ENCODE peak calls at places on chromosomes 1 and 21, in eight cellular contexts. W, O, Y, X, A, K, P and H are unnamed samples.

GRCh38 chr21:42056468-42056867 is 14.6 kb upstream of the UMODL1 start:
- DNase-seq in W (no peak), O (no peak), Y (no peak), X (no peak), A (no peak), K (no peak), P (no peak), H (no peak)

GRCh38 chr1:93143729-93144229 is 36.4 kb downstream of the TMED5 start:
- DNase-seq in W (no peak), O (no peak), Y (no peak), X (no peak), A (no peak), K (no peak), P (no peak), H (no peak)

GRCh38 chr1:84255586-84255985 is 45.9 kb upstream of the SAMD13 start:
- DNase-seq in W (no peak), O (no peak), Y (no peak), X (no peak), A (no peak), K (no peak), P (no peak), H (no peak)

GRCh38 chr1:1489231-1489630 is 17.7 kb downstream of the ATAD3B start:
- DNase-seq in W (no peak), O (no peak), Y (no peak), X (no peak), A (no peak), K (no peak), P (no peak), H (no peak)

GRCh38 chr1:21909787-21910503 is 27.2 kb downstream of the HSPG2 start:
- DNase-seq in W (peak), O (peak), Y (peak), X (peak), A (peak), K (no peak), P (peak), H (no peak)

GRCh38 chr1:225146478-225146877 is 217.0 kb downstream of the DNAH14 start:
- DNase-seq in W (no peak), O (no peak), Y (no peak), X (no peak), A (no peak), K (no peak), P (no peak), H (no peak)

GRCh38 chr1:70336050-70336449 is 18.5 kb downstream of the ANKRD13C start:
- DNase-seq in W (no peak), O (no peak), Y (no peak), X (no peak), A (no peak), K (no peak), P (no peak), H (no peak)

GRCh38 chr1:209823143-209824041 is 4.4 kb upstream of the UTP25 start:
- DNase-seq in W (peak), O (no peak), Y (peak), X (no peak), A (no peak), K (peak), P (no peak), H (no peak)

GRCh38 chr1:66758247-66758755 is 6.0 kb downstream of the DYNLT5 start:
- DNase-seq in W (no peak), O (no peak), Y (peak), X (peak), A (no peak), K (no peak), P (no peak), H (no peak)

GRCh38 chr1:27488523-27489138 is 1.3 kb downstream of the WASF2 start:
- DNase-seq in W (peak), O (peak), Y (peak), X (no peak), A (peak), K (no peak), P (no peak), H (no peak)

GRCh38 chr1:86335906-86336305 is 60.2 kb downstream of the ODF2L start:
- DNase-seq in W (no peak), O (no peak), Y (no peak), X (no peak), A (no peak), K (no peak), P (no peak), H (no peak)

GRCh38 chr1:1225238-1225845 is 6.5 kb downstream of the SDF4 start:
- DNase-seq in W (no peak), O (no peak), Y (no peak), X (no peak), A (no peak), K (no peak), P (no peak), H (no peak)

GRCh38 chr1:205580140-205580922 is 51.5 kb downstream of the ELK4 start:
- DNase-seq in W (no peak), O (no peak), Y (no peak), X (no peak), A (peak), K (no peak), P (no peak), H (no peak)

GRCh38 chr1:194233069-194233468 is 1046.7 kb upstream of the B3GALT2 start:
- DNase-seq in W (no peak), O (no peak), Y (no peak), X (no peak), A (no peak), K (no peak), P (no peak), H (no peak)

GRCh38 chr1:3807769-3808168 is 11.5 kb upstream of the LRRC47 start:
- DNase-seq in W (no peak), O (no peak), Y (no peak), X (no peak), A (no peak), K (no peak), P (no peak), H (no peak)

GRCh38 chr21:33419538-33420123 is 16.4 kb downstream of the IFNGR2 start:
- DNase-seq in W (peak), O (peak), Y (peak), X (no peak), A (peak), K (no peak), P (no peak), H (no peak)

GRCh38 chr1:109847251-109847650 is 63.4 kb upstream of the CSF1 start:
- DNase-seq in W (no peak), O (no peak), Y (no peak), X (no peak), A (no peak), K (no peak), P (no peak), H (no peak)

GRCh38 chr1:232767381-232768074 is 37.7 kb upstream of the MAP10 start:
- DNase-seq in W (peak), O (peak), Y (peak), X (no peak), A (peak), K (peak), P (no peak), H (peak)

GRCh38 chr21:45432575-45433255 is 27.8 kb downstream of the COL18A1 start:
- DNase-seq in W (peak), O (no peak), Y (peak), X (no peak), A (no peak), K (no peak), P (no peak), H (no peak)

GRCh38 chr1:7650801-7651200 is 120.3 kb upstream of the VAMP3 start:
- DNase-seq in W (no peak), O (no peak), Y (no peak), X (no peak), A (no peak), K (no peak), P (no peak), H (no peak)

GRCh38 chr21:37474342-37474741 is 107.8 kb downstream of the DYRK1A start:
- DNase-seq in W (no peak), O (no peak), Y (no peak), X (no peak), A (no peak), K (no peak), P (no peak), H (no peak)

DNA sequence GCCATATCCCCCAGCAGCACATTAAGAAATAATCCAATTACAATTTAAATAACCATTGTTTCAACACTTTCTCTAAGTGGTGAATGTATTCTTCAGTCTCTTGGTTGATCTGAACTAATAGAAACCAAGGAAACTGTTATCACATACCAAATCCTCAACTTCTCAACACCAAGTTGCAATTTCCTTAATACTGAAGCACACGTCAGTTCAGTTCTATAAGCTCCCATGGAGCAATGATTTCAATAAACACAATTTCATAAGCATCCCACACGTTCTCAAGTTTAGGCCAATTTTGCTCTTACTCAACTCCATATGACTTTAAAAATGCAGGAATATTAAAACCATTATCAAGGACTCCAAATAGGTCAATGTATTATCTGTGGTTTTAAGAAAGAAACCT is 5.8 kb upstream of the ERG start:
- DNase-seq in W (no peak), O (no peak), Y (peak), X (no peak), A (no peak), K (no peak), P (no peak), H (no peak)
- H3K4me3 ChIP-seq in W (no peak), O (peak), Y (peak), X (peak), A (no peak), K (no peak), P (no peak), H (no peak)

GRCh38 chr1:23555949-23556640 is 3.2 kb downstream of the ID3 start:
- DNase-seq in W (peak), O (no peak), Y (peak), X (no peak), A (no peak), K (no peak), P (peak), H (peak)

GRCh38 chr1:23553896-23554480 is 5.3 kb downstream of the ID3 start:
- DNase-seq in W (no peak), O (no peak), Y (no peak), X (no peak), A (no peak), K (no peak), P (no peak), H (no peak)

GRCh38 chr1:23556661-23557470 is 2.4 kb downstream of the ID3 start:
- DNase-seq in W (peak), O (no peak), Y (peak), X (no peak), A (no peak), K (no peak), P (peak), H (peak)

GRCh38 chr1:23554481-23555224 is 4.6 kb downstream of the ID3 start:
- DNase-seq in W (peak), O (peak), Y (peak), X (peak), A (peak), K (no peak), P (peak), H (no peak)

GRCh38 chr1:23555225-23555801 is 4.0 kb downstream of the ID3 start:
- DNase-seq in W (peak), O (peak), Y (peak), X (peak), A (no peak), K (no peak), P (no peak), H (no peak)
- TF ChIP-seq CTCF in W (no peak), O (no peak), Y (no peak), X (no peak), A (no peak), K (no peak), P (no peak), H (no peak)

DNA sequence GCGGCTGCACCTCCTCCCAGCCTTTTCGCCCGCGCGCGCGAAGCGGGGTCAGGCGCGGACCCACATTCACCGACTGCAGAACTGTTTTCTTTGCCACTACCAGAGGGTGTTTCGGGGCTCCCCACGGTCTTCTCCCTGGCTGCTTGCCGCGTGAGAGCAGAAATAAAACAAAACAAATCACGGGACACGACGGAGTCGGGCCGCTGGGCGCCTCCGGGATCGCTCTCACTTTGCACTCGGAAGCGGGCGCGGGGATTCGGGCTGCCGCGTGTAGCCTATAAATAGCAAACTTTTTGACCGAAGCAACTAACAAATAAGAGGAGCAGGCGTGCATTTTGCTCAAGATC is 412.3 kb upstream of the ESRRG start:
- DNase-seq in W (peak), O (no peak), Y (no peak), X (no peak), A (no peak), K (no peak), P (no peak), H (no peak)
- H3K4me3 ChIP-seq in W (peak), O (peak), Y (peak), X (peak), A (peak), K (peak), P (no peak), H (peak)

DNA sequence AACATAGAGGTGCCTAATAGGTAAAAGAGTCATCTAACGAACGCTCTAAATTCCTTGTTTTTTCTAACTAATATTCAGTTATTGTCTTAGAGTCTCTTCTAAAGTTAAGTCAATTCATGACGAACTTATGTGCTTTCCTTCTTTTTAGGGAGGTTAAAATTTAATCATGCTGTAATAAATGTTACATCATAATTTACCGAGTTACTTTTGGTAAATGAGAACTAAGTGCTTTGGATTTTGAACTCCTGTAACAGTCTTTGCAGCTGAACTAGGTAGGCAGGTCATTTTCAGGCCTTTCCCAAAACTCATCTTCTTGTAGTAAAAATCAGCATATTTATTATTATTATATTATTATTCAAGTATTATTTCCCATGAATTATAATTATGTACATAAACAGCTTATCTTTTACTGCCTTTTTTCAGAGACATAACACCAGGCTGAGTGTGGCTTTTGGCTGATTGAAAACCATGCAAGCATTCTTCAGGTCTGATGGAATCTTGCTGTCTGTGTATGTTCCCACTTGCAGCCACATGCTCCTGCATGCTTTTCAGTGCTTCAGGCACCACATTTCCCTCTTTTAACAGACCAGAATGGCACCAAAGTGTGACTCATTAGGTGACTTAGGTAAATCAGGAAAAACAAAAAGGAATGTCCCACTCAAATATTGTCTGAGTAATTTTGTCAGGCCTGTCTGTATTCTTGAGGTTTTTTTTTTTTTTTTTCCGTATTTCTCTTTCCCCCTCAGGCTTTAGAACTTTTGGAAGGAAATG is 81.0 kb upstream of the CD55 start:
- DNase-seq in W (peak), O (no peak), Y (no peak), X (no peak), A (no peak), K (no peak), P (no peak), H (no peak)
- TF ChIP-seq CTCF in W (no peak), O (no peak), Y (no peak), X (no peak), A (no peak), K (no peak), P (no peak), H (no peak)

DNA sequence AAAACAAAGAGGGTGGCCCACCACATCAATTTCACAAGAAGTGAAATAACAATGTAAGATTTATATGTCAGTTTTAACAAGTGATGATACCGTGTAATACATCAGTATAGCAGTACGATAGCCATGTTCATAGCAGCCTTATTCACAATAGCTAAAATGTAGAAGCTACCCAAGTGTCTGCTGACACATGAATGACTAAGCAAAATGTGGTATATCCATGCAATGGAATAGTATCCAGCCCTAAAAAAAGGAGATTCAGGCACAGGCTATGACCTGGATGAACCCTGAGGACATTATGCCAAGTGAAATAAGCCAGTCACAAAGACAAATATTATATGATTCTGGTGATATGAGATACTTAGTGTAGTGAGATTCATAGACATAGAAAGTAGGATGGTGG is 18.0 kb downstream of the KIF26B start:
- DNase-seq in W (no peak), O (no peak), Y (no peak), X (no peak), A (no peak), K (no peak), P (no peak), H (no peak)
- H3K4me3 ChIP-seq in W (no peak), O (no peak), Y (no peak), X (no peak), A (no peak), K (no peak), P (no peak), H (no peak)

GRCh38 chr1:111798580-111798979 is 42.9 kb downstream of the DDX20 start:
- DNase-seq in W (no peak), O (no peak), Y (no peak), X (no peak), A (no peak), K (no peak), P (no peak), H (no peak)

GRCh38 chr1:111803951-111804350 is 48.2 kb downstream of the DDX20 start:
- DNase-seq in W (no peak), O (no peak), Y (no peak), X (no peak), A (no peak), K (no peak), P (no peak), H (no peak)

GRCh38 chr1:111802984-111803383 is 47.3 kb downstream of the DDX20 start:
- DNase-seq in W (no peak), O (no peak), Y (no peak), X (no peak), A (no peak), K (no peak), P (no peak), H (no peak)

GRCh38 chr1:111802110-111802509 is 46.4 kb downstream of the DDX20 start:
- DNase-seq in W (no peak), O (no peak), Y (no peak), X (peak), A (no peak), K (no peak), P (no peak), H (no peak)

DNA sequence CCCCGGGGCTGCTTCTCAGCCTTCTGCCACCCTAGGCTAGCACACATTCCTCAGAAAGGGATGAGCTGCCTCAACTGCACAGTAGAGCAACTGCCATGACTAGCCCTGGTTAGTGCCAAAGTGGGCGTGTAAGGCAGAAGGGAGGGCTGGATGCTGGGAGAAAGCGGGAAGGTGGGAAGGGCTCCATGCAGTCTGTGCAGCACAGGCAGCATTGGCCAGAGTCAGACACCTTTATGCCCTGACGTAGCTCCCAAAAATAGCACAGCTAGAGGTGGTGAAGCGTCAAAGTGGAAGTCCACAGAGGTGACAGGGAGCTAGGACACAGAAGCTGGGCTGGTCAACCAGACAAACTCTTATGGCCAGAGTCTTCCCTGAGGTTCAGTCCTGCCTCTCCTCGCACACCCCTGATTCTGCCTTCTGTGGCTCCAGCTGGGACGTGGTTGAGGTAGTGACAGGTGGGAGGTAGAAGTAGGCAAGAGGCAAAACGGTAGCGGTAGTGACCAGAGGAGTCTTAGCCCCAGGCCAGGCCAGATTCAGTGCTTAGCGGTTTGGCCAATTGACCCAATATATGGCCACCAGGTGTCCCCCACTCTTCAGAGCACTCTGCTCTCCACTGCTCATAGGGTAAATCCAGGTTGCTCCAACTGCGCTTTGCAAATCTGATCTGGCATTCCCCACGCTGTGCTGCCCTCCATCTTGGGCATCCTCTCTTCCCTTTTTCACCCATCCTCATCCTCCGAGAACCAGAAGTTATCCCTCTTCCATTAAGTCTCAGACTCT is 45.6 kb downstream of the DDX20 start:
- DNase-seq in W (no peak), O (no peak), Y (no peak), X (peak), A (no peak), K (no peak), P (no peak), H (no peak)
- TF ChIP-seq CTCF in W (no peak), O (peak), Y (no peak), X (peak), A (peak), K (no peak), P (no peak), H (no peak)

DNA sequence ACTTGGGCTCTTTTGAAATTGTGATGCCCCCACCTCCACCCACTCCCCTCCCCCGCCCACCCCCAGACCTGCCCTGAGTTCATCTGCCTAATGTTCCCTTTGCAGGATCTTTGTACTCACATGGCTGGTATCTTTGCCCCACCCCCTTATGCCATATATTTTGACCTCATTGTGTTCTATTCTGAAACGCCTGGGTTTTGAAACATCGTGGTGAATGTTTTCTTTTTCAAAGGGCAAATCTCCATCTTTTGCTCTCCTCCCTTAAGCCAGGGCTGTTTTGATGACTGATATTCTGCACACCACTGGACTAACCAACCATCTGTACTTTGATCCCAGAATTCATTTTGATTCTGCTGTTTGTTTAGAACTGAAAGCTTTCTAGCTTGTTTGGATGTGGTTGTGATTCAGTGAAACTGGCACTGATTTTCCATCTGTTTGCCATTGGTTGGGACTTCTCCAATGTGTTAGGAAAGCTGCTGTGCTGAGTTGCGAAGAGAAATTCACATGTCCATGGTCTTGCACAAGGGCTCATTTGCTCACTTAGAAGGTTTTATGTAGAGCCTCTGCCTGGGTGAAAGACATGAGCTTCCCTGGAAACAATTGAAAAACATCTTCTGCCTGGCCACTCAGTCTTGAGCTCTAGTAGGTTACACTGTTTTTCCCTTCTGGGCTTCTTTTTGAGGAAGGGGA is 16.5 kb downstream of the SMAP2 start:
- DNase-seq in W (peak), O (peak), Y (peak), X (no peak), A (peak), K (peak), P (peak), H (peak)
- H3K4me3 ChIP-seq in W (no peak), O (peak), Y (no peak), X (peak), A (no peak), K (no peak), P (peak), H (no peak)